ENCODE peak calls at places on chromosomes 2 and 18, in seven cellular contexts. One of them, this sample, is unnamed.

GRCh38 chr2:184113691-184114403 is 484.5 kb upstream of the ZNF804A start:
- DNase-seq in astrocyte: no peak
- DNase-seq in NCI-H187: no peak
- DNase-seq in suprapubic skin: no peak
- DNase-seq in NCI-H1105: no peak
- DNase-seq in WTC11: no peak
- DNase-seq in SJSA1: no peak
- DNase-seq in this sample: no peak

GRCh38 chr18:34352385-34353163 is 127.9 kb upstream of the NOL4 start:
- DNase-seq in NCI-H1105: peak; percentile 72
- DNase-seq in NCI-H187: no peak
- DNase-seq in WTC11: no peak
- DNase-seq in suprapubic skin: no peak
- DNase-seq in astrocyte: no peak
- DNase-seq in SJSA1: no peak
- DNase-seq in this sample: no peak

GRCh38 chr2:221818569-221818968 is 246.5 kb upstream of the EPHA4 start:
- DNase-seq in NCI-H1105: no peak
- DNase-seq in NCI-H187: no peak
- DNase-seq in SJSA1: no peak
- DNase-seq in WTC11: no peak
- DNase-seq in suprapubic skin: no peak
- DNase-seq in astrocyte: no peak
- DNase-seq in this sample: no peak

GRCh38 chr2:215432759-215433594 is 2.9 kb downstream of the FN1 start:
- DNase-seq in suprapubic skin: no peak
- DNase-seq in WTC11: no peak
- DNase-seq in SJSA1: no peak
- DNase-seq in NCI-H1105: no peak
- DNase-seq in astrocyte: no peak
- DNase-seq in NCI-H187: no peak
- DNase-seq in this sample: no peak

GRCh38 chr2:100721693-100722092 is 98.2 kb upstream of the NPAS2 start:
- DNase-seq in suprapubic skin: no peak
- DNase-seq in WTC11: no peak
- DNase-seq in NCI-H187: no peak
- DNase-seq in SJSA1: no peak
- DNase-seq in astrocyte: no peak
- DNase-seq in NCI-H1105: no peak
- DNase-seq in this sample: no peak

GRCh38 chr2:10410001-10410671 is 38.0 kb downstream of the ODC1 start:
- DNase-seq in NCI-H1105: no peak
- DNase-seq in WTC11: no peak
- DNase-seq in suprapubic skin: no peak
- DNase-seq in NCI-H187: no peak
- DNase-seq in astrocyte: peak; percentile 66
- DNase-seq in SJSA1: peak; percentile 73
- DNase-seq in this sample: no peak

GRCh38 chr18:30889582-30890301 is 152.8 kb downstream of the DSC3 start:
- DNase-seq in WTC11: peak; percentile 14
- DNase-seq in astrocyte: peak; percentile 4
- DNase-seq in SJSA1: no peak
- DNase-seq in NCI-H187: no peak
- DNase-seq in NCI-H1105: no peak
- DNase-seq in suprapubic skin: no peak
- DNase-seq in this sample: no peak

GRCh38 chr2:217604527-217605279 is 398.1 kb downstream of the TNS1 start:
- DNase-seq in SJSA1: no peak
- DNase-seq in NCI-H187: no peak
- DNase-seq in astrocyte: no peak
- DNase-seq in WTC11: no peak
- DNase-seq in NCI-H1105: no peak
- DNase-seq in suprapubic skin: no peak
- DNase-seq in this sample: no peak

GRCh38 chr2:45681675-45682074 is 30.2 kb downstream of the PRKCE start:
- DNase-seq in NCI-H1105: no peak
- DNase-seq in WTC11: no peak
- DNase-seq in NCI-H187: no peak
- DNase-seq in astrocyte: peak; percentile 93
- DNase-seq in suprapubic skin: peak; percentile 66
- DNase-seq in SJSA1: peak; percentile 68
- DNase-seq in this sample: no peak

GRCh38 chr2:14011186-14011585 is 621.3 kb upstream of the LRATD1 start:
- DNase-seq in WTC11: no peak
- DNase-seq in NCI-H1105: no peak
- DNase-seq in NCI-H187: no peak
- DNase-seq in SJSA1: no peak
- DNase-seq in astrocyte: peak; percentile 2
- DNase-seq in suprapubic skin: no peak
- DNase-seq in this sample: no peak

GRCh38 chr2:38743672-38744398 is 7.3 kb downstream of the SRSF7 start:
- DNase-seq in astrocyte: no peak
- DNase-seq in NCI-H187: no peak
- DNase-seq in WTC11: no peak
- DNase-seq in NCI-H1105: no peak
- DNase-seq in suprapubic skin: no peak
- DNase-seq in SJSA1: no peak
- DNase-seq in this sample: no peak

GRCh38 chr2:44652701-44653100 is 288.8 kb upstream of the SIX3 start:
- DNase-seq in astrocyte: no peak
- DNase-seq in WTC11: no peak
- DNase-seq in NCI-H1105: no peak
- DNase-seq in NCI-H187: peak; percentile 50
- DNase-seq in SJSA1: no peak
- DNase-seq in suprapubic skin: no peak
- DNase-seq in this sample: no peak

GRCh38 chr2:285506-285905 is 2.4 kb downstream of the ALKAL2 start:
- DNase-seq in SJSA1: no peak
- DNase-seq in NCI-H1105: no peak
- DNase-seq in astrocyte: peak; percentile 78
- DNase-seq in NCI-H187: no peak
- DNase-seq in suprapubic skin: no peak
- DNase-seq in WTC11: no peak
- DNase-seq in this sample: no peak

GRCh38 chr2:119112230-119112629 is 46.3 kb downstream of the C1QL2 start:
- DNase-seq in NCI-H187: no peak
- DNase-seq in suprapubic skin: no peak
- DNase-seq in SJSA1: no peak
- DNase-seq in WTC11: no peak
- DNase-seq in NCI-H1105: no peak
- DNase-seq in astrocyte: no peak
- DNase-seq in this sample: no peak

GRCh38 chr2:201208563-201209252 is 25.8 kb downstream of the CASP10 start:
- DNase-seq in NCI-H187: no peak
- DNase-seq in NCI-H1105: no peak
- DNase-seq in WTC11: no peak
- DNase-seq in astrocyte: no peak
- DNase-seq in suprapubic skin: no peak
- DNase-seq in SJSA1: no peak
- DNase-seq in this sample: no peak

GRCh38 chr2:212294816-212295215 is 243.8 kb downstream of the ERBB4 start:
- DNase-seq in SJSA1: no peak
- DNase-seq in WTC11: no peak
- DNase-seq in NCI-H1105: no peak
- DNase-seq in NCI-H187: no peak
- DNase-seq in suprapubic skin: no peak
- DNase-seq in astrocyte: no peak
- DNase-seq in this sample: no peak

GRCh38 chr2:72027426-72028161 is 120.1 kb downstream of the CYP26B1 start:
- DNase-seq in SJSA1: peak; percentile 35
- DNase-seq in NCI-H1105: no peak
- DNase-seq in suprapubic skin: peak; percentile 57
- DNase-seq in astrocyte: peak; percentile 34
- DNase-seq in WTC11: peak; percentile 28
- DNase-seq in NCI-H187: no peak
- DNase-seq in this sample: peak; percentile 41

GRCh38 chr2:238631491-238632180 is 204.9 kb downstream of the ASB1 start:
- DNase-seq in astrocyte: no peak
- DNase-seq in SJSA1: no peak
- DNase-seq in NCI-H1105: no peak
- DNase-seq in suprapubic skin: no peak
- DNase-seq in WTC11: no peak
- DNase-seq in NCI-H187: no peak
- DNase-seq in this sample: peak; percentile 40

GRCh38 chr18:2656237-2657042 is 914 bp downstream of the SMCHD1 start:
- DNase-seq in WTC11: peak; percentile 42
- DNase-seq in SJSA1: peak; percentile 59
- DNase-seq in NCI-H1105: peak; percentile 9
- DNase-seq in suprapubic skin: peak; percentile 81
- DNase-seq in NCI-H187: no peak
- DNase-seq in astrocyte: peak; percentile 32
- DNase-seq in this sample: peak; percentile 87

GRCh38 chr2:15588329-15588919 is 3.2 kb upstream of the DDX1 start:
- DNase-seq in SJSA1: peak; percentile 49
- DNase-seq in suprapubic skin: no peak
- DNase-seq in WTC11: peak; percentile 62
- DNase-seq in NCI-H187: peak; percentile 37
- DNase-seq in NCI-H1105: peak; percentile 40
- DNase-seq in astrocyte: peak; percentile 33
- DNase-seq in this sample: no peak

GRCh38 chr2:100470898-100471514 is 724 bp downstream of the NMS start:
- DNase-seq in suprapubic skin: no peak
- DNase-seq in WTC11: peak; percentile 80
- DNase-seq in NCI-H187: no peak
- DNase-seq in NCI-H1105: no peak
- DNase-seq in SJSA1: peak; percentile 47
- DNase-seq in astrocyte: no peak
- DNase-seq in this sample: no peak

GRCh38 chr2:17822452-17823117 is 6.3 kb downstream of the MSGN1 start:
- DNase-seq in WTC11: no peak
- DNase-seq in SJSA1: no peak
- DNase-seq in NCI-H187: no peak
- DNase-seq in NCI-H1105: no peak
- DNase-seq in astrocyte: no peak
- DNase-seq in suprapubic skin: no peak
- DNase-seq in this sample: no peak

GRCh38 chr2:19536136-19536535 is 177.7 kb upstream of the OSR1 start:
- DNase-seq in suprapubic skin: no peak
- DNase-seq in WTC11: no peak
- DNase-seq in SJSA1: no peak
- DNase-seq in NCI-H1105: no peak
- DNase-seq in NCI-H187: no peak
- DNase-seq in astrocyte: no peak
- DNase-seq in this sample: no peak

GRCh38 chr2:208980321-208980720 is 443.5 kb upstream of the MAP2 start:
- DNase-seq in WTC11: no peak
- DNase-seq in suprapubic skin: no peak
- DNase-seq in NCI-H1105: no peak
- DNase-seq in astrocyte: no peak
- DNase-seq in NCI-H187: no peak
- DNase-seq in SJSA1: no peak
- DNase-seq in this sample: no peak